ENCODE peak calls at places on chromosome 4, in four cellular contexts. S is neuronal stem cell, H is H1, J is trophoblast cell. O is an unnamed sample. For H3K36me3, the result is how much of the 10 kb centered on the place peaks cover.

GRCh38 chr4:148649669-148650331 is 207.6 kb upstream of the NR3C2 start:
- DNase-seq in S (no peak), H (no peak), J (peak), O (no peak)

GRCh38 chr4:22635692-22636091 is 57.0 kb upstream of the GBA3 start:
- DNase-seq in S (no peak), H (no peak), J (no peak), O (no peak)

GRCh38 chr4:34182346-34182745 is 2062.0 kb downstream of the ARAP2 start:
- DNase-seq in S (no peak), H (no peak), J (no peak), O (peak)

GRCh38 chr4:1030559-1030958 is 19.1 kb downstream of the FGFRL1 start:
- DNase-seq in S (no peak), H (no peak), J (no peak), O (no peak)

GRCh38 chr4:7253341-7253700 is 61.0 kb downstream of the SORCS2 start:
- DNase-seq in S (no peak), H (no peak), J (no peak), O (no peak)

GRCh38 chr4:146381263-146381872 is 140.4 kb downstream of the SLC10A7 start:
- DNase-seq in S (no peak), H (no peak), J (no peak), O (no peak)

GRCh38 chr4:7984286-7984925 is 44.7 kb upstream of the AFAP1 start:
- DNase-seq in S (no peak), H (no peak), J (no peak), O (no peak)

GRCh38 chr4:5638976-5639375 is 69.4 kb downstream of the EVC2 start:
- DNase-seq in S (no peak), H (no peak), J (peak), O (peak)

GRCh38 chr4:165489786-165490185 is 111.0 kb downstream of the CPE start:
- DNase-seq in S (no peak), H (no peak), J (no peak), O (no peak)

GRCh38 chr4:159413252-159413941 is 310.5 kb downstream of the RAPGEF2 start:
- DNase-seq in S (no peak), H (no peak), J (no peak), O (no peak)

GRCh38 chr4:5839751-5840674 is 52.9 kb downstream of the CRMP1 start:
- DNase-seq in S (no peak), H (no peak), J (no peak), O (no peak)

GRCh38 chr4:23889814-23890269 is at the start of gene PPARGC1A:
- DNase-seq in S (peak), H (no peak), J (peak), O (peak)

GRCh38 chr4:124526321-124526720 is 186.2 kb downstream of the ANKRD50 start:
- DNase-seq in S (no peak), H (no peak), J (no peak), O (no peak)

GRCh38 chr4:184282251-184282713 is 64.6 kb upstream of the ENPP6 start:
- DNase-seq in S (no peak), H (no peak), J (no peak), O (no peak)

GRCh38 chr4:182875471-182875870 is 41.7 kb downstream of the DCTD start:
- DNase-seq in S (no peak), H (no peak), J (no peak), O (no peak)

GRCh38 chr4:40300371-40301162 is 34.6 kb upstream of the CHRNA9 start:
- DNase-seq in S (no peak), H (no peak), J (peak), O (no peak)

GRCh38 chr4:147515220-147515936 is 34.5 kb downstream of the EDNRA start:
- DNase-seq in S (no peak), H (no peak), J (no peak), O (no peak)

GRCh38 chr4:6776920-6777635 is 5.4 kb upstream of the KIAA0232 start:
- DNase-seq in S (no peak), H (no peak), J (peak), O (no peak)

GRCh38 chr4:1172971-1173757 is 781 bp upstream of the SPON2 start:
- DNase-seq in S (no peak), H (no peak), J (peak), O (peak)

GRCh38 chr4:184792334-184792733 is 33.4 kb downstream of the ACSL1 start:
- DNase-seq in S (no peak), H (no peak), J (no peak), O (peak)

GRCh38 chr4:8844976-8845690 is 26.5 kb downstream of the HMX1 start:
- DNase-seq in S (no peak), H (peak), J (no peak), O (no peak)

GRCh38 chr4:124053872-124054538 is 657.4 kb downstream of the SPRY1 start:
- DNase-seq in S (no peak), H (no peak), J (no peak), O (peak)

GRCh38 chr4:41361831-41362646 is 105.3 kb downstream of the UCHL1 start:
- DNase-seq in S (no peak), H (no peak), J (no peak), O (peak)

GRCh38 chr4:97587912-97588311 is 555.4 kb downstream of the STPG2 start:
- DNase-seq in S (no peak), H (no peak), J (no peak), O (no peak)

GRCh38 chr4:26687728-26688127 is 103.8 kb downstream of the TBC1D19 start:
- DNase-seq in S (no peak), H (no peak), J (peak), O (peak)

GRCh38 chr4:109947457-109947856 is 34.8 kb downstream of the EGF start:
- DNase-seq in S (no peak), H (no peak), J (no peak), O (no peak)

GRCh38 chr4:153591441-153591840 is 92.6 kb upstream of the TLR2 start:
- DNase-seq in S (no peak), H (no peak), J (no peak), O (no peak)

GRCh38 chr4:4542824-4543485 is 1.1 kb upstream of the STX18 start:
- DNase-seq in S (no peak), H (no peak), J (no peak), O (no peak)

GRCh38 chr4:20418865-20419451 is 167.3 kb downstream of the SLIT2 start:
- DNase-seq in S (no peak), H (no peak), J (peak), O (peak)

GRCh38 chr4:48710446-48711209 is 69.5 kb downstream of the FRYL start:
- DNase-seq in S (no peak), H (no peak), J (no peak), O (no peak)

GRCh38 chr4:34932591-34932990 is 1311.7 kb downstream of the ARAP2 start:
- DNase-seq in S (no peak), H (no peak), J (peak), O (no peak)

GRCh38 chr4:77990904-77991358 is 66.2 kb upstream of the FRAS1 start:
- DNase-seq in S (no peak), H (no peak), J (no peak), O (no peak)

GRCh38 chr4:145840801-145841200 is 97.8 kb downstream of the ZNF827 start:
- DNase-seq in S (no peak), H (no peak), J (no peak), O (no peak)

GRCh38 chr4:118742050-118742449 is 56.9 kb downstream of the METTL14 start:
- DNase-seq in S (no peak), H (no peak), J (no peak), O (no peak)

GRCh38 chr4:118738999-118739690 is 54.0 kb downstream of the METTL14 start:
- DNase-seq in S (no peak), H (no peak), J (no peak), O (no peak)

GRCh38 chr4:118738090-118738489 is 52.9 kb downstream of the METTL14 start:
- DNase-seq in S (no peak), H (no peak), J (peak), O (no peak)

GRCh38 chr4:118741456-118741855 is 56.3 kb downstream of the METTL14 start:
- DNase-seq in S (no peak), H (no peak), J (no peak), O (peak)

GRCh38 chr4:118740869-118741268 is 55.7 kb downstream of the METTL14 start:
- DNase-seq in S (no peak), H (no peak), J (peak), O (peak)
- H3K36me3 ChIP-seq in S (under half), H (half or more), J (under half), O (half or more)

DNA sequence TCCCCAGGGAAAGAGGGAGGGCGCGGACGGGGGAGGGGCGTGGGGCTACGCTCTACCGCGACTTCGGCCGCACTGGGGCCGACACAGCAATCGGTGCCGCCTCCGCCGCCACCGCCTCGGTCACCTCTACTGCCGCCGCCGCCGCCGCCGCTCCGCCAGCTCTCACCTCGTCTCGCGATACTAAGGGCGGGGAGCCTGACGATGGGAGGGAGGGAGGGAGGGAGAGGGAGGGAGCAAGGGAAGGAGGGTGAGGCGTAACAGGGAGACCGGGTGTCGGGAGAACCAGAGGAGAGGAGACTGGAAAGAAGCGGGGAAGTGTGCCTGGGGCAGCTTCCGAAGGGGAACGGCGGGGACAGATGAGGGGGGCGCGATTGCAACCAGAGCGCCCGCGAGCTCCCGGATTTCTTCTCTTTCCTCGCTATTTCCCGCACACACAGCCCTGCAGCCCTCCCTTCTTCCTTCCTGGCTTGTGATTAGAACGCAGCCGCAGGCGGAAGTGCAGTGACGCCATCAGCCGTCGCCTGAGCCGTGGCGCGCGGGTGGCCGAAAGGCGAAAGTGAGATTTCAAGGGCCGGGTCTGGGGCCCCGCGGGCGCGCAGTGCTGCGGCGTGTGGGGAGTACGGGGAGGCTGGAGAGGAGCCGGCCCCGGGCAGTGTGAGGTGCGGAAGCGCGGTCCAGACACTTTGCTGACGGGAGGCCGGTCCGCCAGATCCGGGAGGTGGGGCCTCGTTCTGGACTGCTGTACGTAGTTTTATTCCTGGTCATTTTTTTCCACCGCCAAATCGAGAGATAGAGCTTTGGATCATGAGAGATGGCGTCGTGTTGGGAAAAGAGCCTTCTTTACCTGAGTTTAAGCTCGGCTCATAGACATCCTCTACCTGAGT is at the start of gene ANKRD17:
- DNase-seq in S (peak), H (peak), J (peak), O (peak)
- H2BK12ac ChIP-seq in S (no peak), H (peak), J (no peak), O (no peak)

DNA sequence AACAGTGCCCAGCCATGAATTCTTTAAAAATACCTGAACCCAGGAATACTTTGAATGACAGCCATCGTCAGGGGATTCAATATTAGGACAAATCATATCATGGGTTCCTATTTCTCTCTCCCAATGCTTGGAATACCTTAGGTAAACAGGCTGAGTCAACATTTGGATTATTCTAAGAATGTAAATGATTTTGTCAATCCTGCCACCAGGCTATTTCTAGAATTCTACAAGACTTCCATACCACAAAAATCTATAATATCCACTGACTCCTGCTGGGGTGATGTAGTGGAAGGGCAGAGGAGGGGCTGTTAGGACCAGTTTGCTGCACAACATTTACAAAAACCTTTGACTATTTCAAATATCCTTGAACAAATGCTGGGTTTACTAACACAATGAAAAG is 65.2 kb downstream of the IGFBP7 start:
- DNase-seq in S (no peak), H (no peak), J (peak), O (peak)
- H2AK5ac ChIP-seq in S (no peak), H (no peak), J (no peak), O (no peak)

DNA sequence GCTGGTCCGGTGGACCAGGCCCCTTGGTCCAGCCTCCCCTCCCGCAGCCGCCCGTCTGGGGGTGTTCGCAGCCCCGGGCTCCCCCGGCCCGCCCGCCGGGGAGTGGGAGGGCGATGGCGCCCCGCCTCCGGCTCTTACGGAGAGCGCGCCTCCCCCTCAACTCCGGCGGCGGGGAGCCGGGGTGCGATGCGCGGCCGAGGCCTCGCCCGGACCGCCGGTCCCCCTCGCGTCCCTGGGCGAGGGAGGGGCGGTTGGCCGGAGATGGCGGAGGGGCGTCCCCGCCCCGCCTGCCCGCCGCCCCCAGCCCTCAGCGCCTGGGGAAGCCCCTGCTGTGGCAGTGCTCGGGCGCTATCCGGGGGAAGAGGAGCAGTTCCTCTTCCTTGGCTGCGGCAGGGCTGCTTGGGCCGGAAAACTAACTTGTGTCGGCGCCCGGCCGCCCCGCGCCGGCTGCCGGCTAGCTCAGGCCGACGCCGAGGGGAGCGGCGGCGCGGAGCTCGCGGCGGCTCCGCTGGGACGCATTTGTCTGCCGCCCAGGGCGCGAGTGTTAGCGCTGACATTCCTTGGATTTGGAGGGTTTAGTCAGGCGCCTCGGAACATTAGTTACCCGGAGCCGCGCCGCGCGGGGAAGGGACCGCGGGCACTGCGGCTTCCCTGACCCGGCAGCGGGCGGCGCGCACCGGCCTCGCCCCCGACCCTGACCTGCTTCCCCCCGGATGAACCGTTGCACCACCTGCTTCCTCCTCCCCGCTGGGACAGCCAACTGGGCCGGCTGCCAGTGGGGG is 1.0 kb downstream of the GALNT7 start:
- DNase-seq in S (peak), H (peak), J (peak), O (peak)
- H3K36me3 ChIP-seq in S (under half), H (under half), J (under half), O (under half)

GRCh38 chr4:168508683-168509082 is 11.8 kb downstream of the PALLD start:
- DNase-seq in S (no peak), H (no peak), J (no peak), O (no peak)
- H2BK12ac ChIP-seq in S (no peak), H (no peak), J (no peak), O (peak)